ENCODE peak calls at places on chromosomes 6 and 20, in four cellular contexts. One of them, this sample, is unnamed.

GRCh38 chr20:18738055-18738454 is 75.5 kb upstream of the SCP2D1 start:
- DNase-seq in ovary: no peak
- DNase-seq in heart right ventricle: no peak
- DNase-seq in left ventricle myocardium inferior: no peak
- DNase-seq in this sample: no peak

GRCh38 chr20:37914672-37915433 is 11.9 kb downstream of the VSTM2L start:
- DNase-seq in ovary: no peak
- DNase-seq in heart right ventricle: no peak
- DNase-seq in left ventricle myocardium inferior: no peak
- DNase-seq in this sample: no peak

GRCh38 chr20:43975096-43975768 is 60.6 kb downstream of the TOX2 start:
- DNase-seq in ovary: no peak
- DNase-seq in heart right ventricle: no peak
- DNase-seq in left ventricle myocardium inferior: no peak
- DNase-seq in this sample: no peak

GRCh38 chr20:62097881-62098407 is 24.3 kb upstream of the LSM14B start:
- DNase-seq in ovary: no peak
- DNase-seq in heart right ventricle: no peak
- DNase-seq in left ventricle myocardium inferior: no peak
- DNase-seq in this sample: no peak

GRCh38 chr6:41122918-41123317 is 31.2 kb downstream of the TREML1 start:
- DNase-seq in ovary: no peak
- DNase-seq in heart right ventricle: no peak
- DNase-seq in left ventricle myocardium inferior: no peak
- DNase-seq in this sample: no peak

GRCh38 chr6:131631625-131632284 is 3.7 kb upstream of the MED23 start:
- DNase-seq in ovary: no peak
- DNase-seq in heart right ventricle: no peak
- DNase-seq in left ventricle myocardium inferior: no peak
- DNase-seq in this sample: no peak

GRCh38 chr20:57381596-57382503 is 9.3 kb upstream of the RBM38 start:
- DNase-seq in ovary: peak; percentile 86
- DNase-seq in heart right ventricle: peak; percentile 82
- DNase-seq in left ventricle myocardium inferior: peak; percentile 79
- DNase-seq in this sample: peak; percentile 90

GRCh38 chr6:30238178-30238795 is 25.1 kb upstream of the TRIM26 start:
- DNase-seq in ovary: no peak
- DNase-seq in heart right ventricle: no peak
- DNase-seq in left ventricle myocardium inferior: no peak
- DNase-seq in this sample: no peak

GRCh38 chr6:53306819-53307347 is 41.9 kb downstream of the ELOVL5 start:
- DNase-seq in ovary: no peak
- DNase-seq in heart right ventricle: no peak
- DNase-seq in left ventricle myocardium inferior: no peak
- DNase-seq in this sample: no peak

GRCh38 chr6:149053848-149054558 is 263.5 kb upstream of the TAB2 start:
- DNase-seq in ovary: no peak
- DNase-seq in heart right ventricle: no peak
- DNase-seq in left ventricle myocardium inferior: no peak
- DNase-seq in this sample: no peak

GRCh38 chr20:44406572-44407100 is 51.1 kb downstream of the HNF4A start:
- DNase-seq in ovary: no peak
- DNase-seq in heart right ventricle: no peak
- DNase-seq in left ventricle myocardium inferior: no peak
- DNase-seq in this sample: no peak

GRCh38 chr6:23414204-23414501 is 711.9 kb upstream of the NRSN1 start:
- DNase-seq in ovary: no peak
- DNase-seq in heart right ventricle: peak; percentile 14
- DNase-seq in left ventricle myocardium inferior: no peak
- DNase-seq in this sample: no peak

GRCh38 chr6:41921712-41921998 is 356 bp downstream of the BYSL start:
- DNase-seq in ovary: no peak
- DNase-seq in heart right ventricle: no peak
- DNase-seq in left ventricle myocardium inferior: no peak
- DNase-seq in this sample: no peak

GRCh38 chr6:37926661-37927060 is 107.1 kb downstream of the ZFAND3 start:
- DNase-seq in ovary: no peak
- DNase-seq in heart right ventricle: no peak
- DNase-seq in left ventricle myocardium inferior: no peak
- DNase-seq in this sample: no peak

GRCh38 chr6:70176853-70177550 is 125.9 kb downstream of the COL9A1 start:
- DNase-seq in ovary: no peak
- DNase-seq in heart right ventricle: no peak
- DNase-seq in left ventricle myocardium inferior: no peak
- DNase-seq in this sample: no peak

GRCh38 chr20:58604410-58604881 is 46.6 kb upstream of the STX16 start:
- DNase-seq in ovary: no peak
- DNase-seq in heart right ventricle: no peak
- DNase-seq in left ventricle myocardium inferior: no peak
- DNase-seq in this sample: no peak

GRCh38 chr6:169292340-169293124 is 38.9 kb upstream of the THBS2 start:
- DNase-seq in ovary: no peak
- DNase-seq in heart right ventricle: no peak
- DNase-seq in left ventricle myocardium inferior: no peak
- DNase-seq in this sample: peak; percentile 52

GRCh38 chr6:101803146-101803545 is 409.6 kb downstream of the GRIK2 start:
- DNase-seq in ovary: no peak
- DNase-seq in heart right ventricle: no peak
- DNase-seq in left ventricle myocardium inferior: no peak
- DNase-seq in this sample: no peak

GRCh38 chr6:43636312-43636667 is 650 bp downstream of the MAD2L1BP start:
- DNase-seq in ovary: no peak
- DNase-seq in heart right ventricle: no peak
- DNase-seq in left ventricle myocardium inferior: no peak
- DNase-seq in this sample: no peak
- H3K4me1 ChIP-seq in ovary: peaks cover 4% of the 10 kb centered on the region
- H3K4me1 ChIP-seq in heart right ventricle: peaks cover 52% of the 10 kb centered on the region
- H3K4me1 ChIP-seq in left ventricle myocardium inferior: peaks cover 61% of the 10 kb centered on the region
- H3K4me1 ChIP-seq in this sample: peaks cover 42% of the 10 kb centered on the region

DNA sequence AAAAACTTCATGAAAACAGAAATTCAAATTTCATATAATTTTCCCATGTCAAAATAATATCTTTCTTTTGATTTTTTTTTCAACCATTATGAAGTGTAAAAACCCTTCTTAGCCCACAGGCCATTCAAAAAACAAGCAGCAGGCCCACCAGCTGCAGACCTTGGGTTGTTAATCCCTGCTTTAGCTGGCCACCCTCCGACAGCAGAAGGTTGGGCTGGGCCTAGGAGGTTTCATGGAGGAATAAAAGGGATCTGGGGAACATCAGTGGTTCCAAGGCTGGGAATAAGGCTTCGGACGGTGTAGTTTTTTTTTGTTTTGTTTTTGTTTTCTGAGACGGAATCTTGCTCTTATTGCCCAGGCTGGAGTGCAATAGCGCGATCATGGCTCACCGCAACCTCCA is 3.6 kb upstream of the HSP90AB1 start:
- DNase-seq in ovary: no peak
- DNase-seq in heart right ventricle: no peak
- DNase-seq in left ventricle myocardium inferior: no peak
- DNase-seq in this sample: peak; percentile 17
- H3K4me1 ChIP-seq in ovary: peaks cover 5% of the 10 kb centered on the region
- H3K4me1 ChIP-seq in heart right ventricle: peaks cover 18% of the 10 kb centered on the region
- H3K4me1 ChIP-seq in left ventricle myocardium inferior: peaks cover 33% of the 10 kb centered on the region
- H3K4me1 ChIP-seq in this sample: peaks cover 4% of the 10 kb centered on the region

DNA sequence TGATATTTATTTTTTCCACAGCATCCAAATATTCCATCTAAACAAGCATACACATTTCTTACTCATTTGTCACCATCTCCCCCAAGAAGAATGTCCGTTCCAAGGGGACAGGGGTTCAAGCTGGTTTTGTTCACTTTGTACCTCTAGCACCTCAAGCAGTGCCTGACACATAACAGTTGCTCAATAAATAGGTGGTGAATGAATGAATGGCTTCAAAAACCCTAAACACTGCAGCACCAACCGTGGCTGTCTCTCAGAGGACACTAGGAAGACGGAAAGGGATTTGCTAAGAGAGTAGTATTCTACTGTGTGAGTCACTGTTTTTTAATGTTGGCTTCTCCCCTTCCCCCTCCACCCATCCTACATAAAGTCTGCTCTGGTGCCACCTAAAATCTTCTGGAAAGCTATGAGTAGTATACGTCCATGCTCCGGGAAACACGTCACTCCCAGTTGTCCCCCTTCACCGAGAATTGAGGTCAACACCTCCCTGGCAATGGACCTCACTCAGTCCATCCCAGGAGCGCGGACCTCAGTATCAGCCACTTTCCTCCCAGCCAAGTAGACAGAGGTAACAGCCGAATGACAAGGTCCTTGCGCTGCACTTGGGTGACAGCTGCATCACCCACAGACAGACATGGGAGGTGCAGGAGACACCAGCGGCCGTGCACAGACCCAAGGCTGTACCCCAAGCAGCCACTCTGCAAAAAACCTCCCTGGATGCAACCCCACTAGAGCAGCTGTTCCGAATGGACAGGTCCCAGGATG is 107.4 kb downstream of the PREX1 start:
- DNase-seq in ovary: no peak
- DNase-seq in heart right ventricle: no peak
- DNase-seq in left ventricle myocardium inferior: no peak
- DNase-seq in this sample: no peak
- H3K4me1 ChIP-seq in ovary: peaks cover 6% of the 10 kb centered on the region
- H3K4me1 ChIP-seq in heart right ventricle: peaks cover 31% of the 10 kb centered on the region
- H3K4me1 ChIP-seq in left ventricle myocardium inferior: peaks cover 30% of the 10 kb centered on the region
- H3K4me1 ChIP-seq in this sample: no peaks in the 10 kb centered on the region

GRCh38 chr6:111800468-111800760 is 72.8 kb downstream of the FYN start:
- DNase-seq in ovary: no peak
- DNase-seq in heart right ventricle: no peak
- DNase-seq in left ventricle myocardium inferior: no peak
- DNase-seq in this sample: no peak
- H3K4me1 ChIP-seq in ovary: peaks cover 10% of the 10 kb centered on the region
- H3K4me1 ChIP-seq in heart right ventricle: peaks cover 48% of the 10 kb centered on the region
- H3K4me1 ChIP-seq in left ventricle myocardium inferior: peaks cover 67% of the 10 kb centered on the region
- H3K4me1 ChIP-seq in this sample: no peaks in the 10 kb centered on the region

GRCh38 chr6:4028051-4028450 is 50.9 kb downstream of the FAM217A start:
- DNase-seq in ovary: no peak
- DNase-seq in heart right ventricle: no peak
- DNase-seq in left ventricle myocardium inferior: no peak
- DNase-seq in this sample: no peak
- H3K4me1 ChIP-seq in ovary: peaks cover 9% of the 10 kb centered on the region
- H3K4me1 ChIP-seq in heart right ventricle: peaks cover 71% of the 10 kb centered on the region
- H3K4me1 ChIP-seq in left ventricle myocardium inferior: peaks cover 81% of the 10 kb centered on the region
- H3K4me1 ChIP-seq in this sample: peaks cover 54% of the 10 kb centered on the region

GRCh38 chr6:116468293-116468692 is 7.1 kb downstream of the CALHM6 start:
- DNase-seq in ovary: no peak
- DNase-seq in heart right ventricle: no peak
- DNase-seq in left ventricle myocardium inferior: no peak
- DNase-seq in this sample: no peak

GRCh38 chr6:116462516-116462915 is 1.3 kb downstream of the CALHM6 start:
- DNase-seq in ovary: no peak
- DNase-seq in heart right ventricle: no peak
- DNase-seq in left ventricle myocardium inferior: no peak
- DNase-seq in this sample: no peak

GRCh38 chr6:116467096-116467495 is 5.9 kb downstream of the CALHM6 start:
- DNase-seq in ovary: no peak
- DNase-seq in heart right ventricle: no peak
- DNase-seq in left ventricle myocardium inferior: no peak
- DNase-seq in this sample: no peak

GRCh38 chr6:116467514-116467913 is 6.3 kb downstream of the CALHM6 start:
- DNase-seq in ovary: no peak
- DNase-seq in heart right ventricle: no peak
- DNase-seq in left ventricle myocardium inferior: no peak
- DNase-seq in this sample: no peak

DNA sequence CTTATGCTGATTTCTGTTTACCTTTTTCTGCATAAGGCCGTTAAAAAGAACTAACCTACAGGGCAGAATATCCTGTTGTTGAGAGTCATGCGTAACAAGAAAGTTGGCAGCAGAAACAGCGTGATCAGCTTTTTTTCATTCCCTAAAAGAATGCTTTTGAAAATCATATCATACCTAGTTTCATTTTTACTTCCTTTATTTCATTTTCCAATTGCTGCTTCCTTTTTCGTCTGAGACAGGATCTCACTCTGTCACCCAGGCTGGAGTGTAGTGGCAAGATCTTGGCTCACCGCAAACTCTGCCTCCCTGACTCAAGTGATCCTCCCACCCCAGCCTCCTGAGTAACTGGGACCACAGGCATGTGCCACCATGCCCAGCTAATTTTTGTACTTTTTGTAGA is 4.1 kb downstream of the CALHM6 start:
- DNase-seq in ovary: no peak
- DNase-seq in heart right ventricle: no peak
- DNase-seq in left ventricle myocardium inferior: no peak
- DNase-seq in this sample: no peak
- H3K4me1 ChIP-seq in ovary: peaks cover 7% of the 10 kb centered on the region
- H3K4me1 ChIP-seq in heart right ventricle: peaks cover 10% of the 10 kb centered on the region
- H3K4me1 ChIP-seq in left ventricle myocardium inferior: peaks cover 22% of the 10 kb centered on the region
- H3K4me1 ChIP-seq in this sample: no peaks in the 10 kb centered on the region

DNA sequence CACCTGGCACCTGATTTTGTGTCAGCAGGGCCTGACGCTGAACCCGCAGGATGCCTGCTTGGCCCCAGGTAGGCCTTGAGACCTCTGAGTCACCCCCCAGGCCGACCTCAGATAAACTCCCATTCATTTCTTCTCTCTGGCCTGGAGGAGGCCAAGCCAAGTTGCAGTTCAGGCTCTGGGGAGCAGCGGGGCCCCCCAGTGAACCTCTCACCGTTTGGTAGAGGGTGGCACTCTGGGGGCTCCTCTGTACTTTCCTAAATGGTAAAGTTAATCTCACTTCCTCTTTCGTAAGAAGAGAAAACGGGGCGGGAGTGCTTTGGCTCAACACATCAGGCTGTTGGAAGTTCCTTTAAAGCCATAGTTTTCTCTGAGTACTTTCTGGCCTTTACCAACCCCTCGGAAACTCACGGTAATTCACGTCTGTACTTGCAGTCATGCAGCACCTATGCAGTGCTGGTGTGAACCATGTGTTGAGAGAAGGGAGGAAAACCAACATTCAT is 2.8 kb downstream of the SIRPA start:
- DNase-seq in ovary: no peak
- DNase-seq in heart right ventricle: no peak
- DNase-seq in left ventricle myocardium inferior: no peak
- DNase-seq in this sample: no peak
- H3K4me1 ChIP-seq in ovary: peaks cover 1% of the 10 kb centered on the region
- H3K4me1 ChIP-seq in heart right ventricle: peaks cover 63% of the 10 kb centered on the region
- H3K4me1 ChIP-seq in left ventricle myocardium inferior: peaks cover 62% of the 10 kb centered on the region
- H3K4me1 ChIP-seq in this sample: peaks cover 23% of the 10 kb centered on the region

GRCh38 chr20:48425776-48426175 is 402.0 kb downstream of the PREX1 start:
- DNase-seq in ovary: no peak
- DNase-seq in heart right ventricle: no peak
- DNase-seq in left ventricle myocardium inferior: no peak
- DNase-seq in this sample: no peak
- H3K4me1 ChIP-seq in ovary: no peaks in the 10 kb centered on the region
- H3K4me1 ChIP-seq in heart right ventricle: no peaks in the 10 kb centered on the region
- H3K4me1 ChIP-seq in left ventricle myocardium inferior: no peaks in the 10 kb centered on the region
- H3K4me1 ChIP-seq in this sample: no peaks in the 10 kb centered on the region

GRCh38 chr20:41150664-41151063 is 13.3 kb downstream of the PLCG1 start:
- DNase-seq in ovary: no peak
- DNase-seq in heart right ventricle: peak; percentile 49
- DNase-seq in left ventricle myocardium inferior: no peak
- DNase-seq in this sample: peak; percentile 6
- H3K4me1 ChIP-seq in ovary: peaks cover 33% of the 10 kb centered on the region
- H3K4me1 ChIP-seq in heart right ventricle: peaks cover 100% of the 10 kb centered on the region
- H3K4me1 ChIP-seq in left ventricle myocardium inferior: peaks cover 100% of the 10 kb centered on the region
- H3K4me1 ChIP-seq in this sample: peaks cover 91% of the 10 kb centered on the region

GRCh38 chr6:11497881-11498280 is 39.7 kb upstream of the TMEM170B start:
- DNase-seq in ovary: no peak
- DNase-seq in heart right ventricle: no peak
- DNase-seq in left ventricle myocardium inferior: no peak
- DNase-seq in this sample: no peak
- H3K4me1 ChIP-seq in ovary: no peaks in the 10 kb centered on the region
- H3K4me1 ChIP-seq in heart right ventricle: peaks cover 10% of the 10 kb centered on the region
- H3K4me1 ChIP-seq in left ventricle myocardium inferior: peaks cover 13% of the 10 kb centered on the region
- H3K4me1 ChIP-seq in this sample: no peaks in the 10 kb centered on the region